ENCODE peak calls at places on chromosomes 16 and 17, in seven cellular contexts. J is A549; N is CD8-positive, alpha-beta T cell; B is sigmoid colon; K is IMR-90; O is mesenchymal stem cell; X is right cardiac atrium. M is an unnamed sample.

GRCh38 chr17:21361020-21361809 is 14.9 kb upstream of the KCNJ12 start:
- DNase-seq in J (no peak), X (no peak), N (no peak), K (no peak), B (no peak), O (no peak), M (no peak)

GRCh38 chr16:50257876-50258275 is 8.5 kb upstream of the ADCY7 start:
- DNase-seq in O (no peak), N (no peak), X (no peak), J (no peak), K (no peak), B (no peak), M (no peak)

GRCh38 chr17:40938981-40939380 is 1.5 kb upstream of the KRT23 start:
- DNase-seq in K (peak), J (no peak), N (no peak), O (no peak), B (no peak), X (no peak), M (no peak)

GRCh38 chr17:333626-334396 is 18.8 kb downstream of the RPH3AL start:
- DNase-seq in K (peak), B (peak), J (no peak), O (peak), X (peak), N (peak), M (peak)

GRCh38 chr17:82050761-82051641 is 610 bp downstream of the RFNG start:
- DNase-seq in K (no peak), X (no peak), J (no peak), B (no peak), N (no peak), O (no peak), M (no peak)

GRCh38 chr16:84950906-84951305 is 60.4 kb downstream of the ZDHHC7 start:
- DNase-seq in B (no peak), X (no peak), N (no peak), O (no peak), J (peak), K (no peak), M (no peak)

GRCh38 chr16:48215738-48216137 is 28.4 kb upstream of the LONP2 start:
- DNase-seq in K (no peak), X (no peak), J (no peak), N (no peak), B (no peak), O (no peak), M (no peak)

GRCh38 chr17:8057691-8058114 is 18.8 kb downstream of the ALOX15B start:
- DNase-seq in O (peak), X (no peak), K (peak), B (peak), J (peak), N (peak), M (no peak)

GRCh38 chr17:35373984-35374765 is 754 bp upstream of the SLFN11 start:
- DNase-seq in J (peak), O (peak), B (peak), X (peak), N (peak), K (peak), M (peak)

GRCh38 chr16:74922150-74923138 is 62.5 kb downstream of the WDR59 start:
- DNase-seq in O (no peak), B (no peak), X (peak), J (no peak), K (peak), N (no peak), M (no peak)

GRCh38 chr17:10745231-10745630 is 15.4 kb upstream of the TMEM220 start:
- DNase-seq in K (no peak), B (peak), N (no peak), X (no peak), O (peak), J (no peak), M (no peak)

GRCh38 chr17:51238253-51238887 is 21.5 kb downstream of the MBTD1 start:
- DNase-seq in J (no peak), K (no peak), N (no peak), O (no peak), X (no peak), B (no peak), M (no peak)

DNA sequence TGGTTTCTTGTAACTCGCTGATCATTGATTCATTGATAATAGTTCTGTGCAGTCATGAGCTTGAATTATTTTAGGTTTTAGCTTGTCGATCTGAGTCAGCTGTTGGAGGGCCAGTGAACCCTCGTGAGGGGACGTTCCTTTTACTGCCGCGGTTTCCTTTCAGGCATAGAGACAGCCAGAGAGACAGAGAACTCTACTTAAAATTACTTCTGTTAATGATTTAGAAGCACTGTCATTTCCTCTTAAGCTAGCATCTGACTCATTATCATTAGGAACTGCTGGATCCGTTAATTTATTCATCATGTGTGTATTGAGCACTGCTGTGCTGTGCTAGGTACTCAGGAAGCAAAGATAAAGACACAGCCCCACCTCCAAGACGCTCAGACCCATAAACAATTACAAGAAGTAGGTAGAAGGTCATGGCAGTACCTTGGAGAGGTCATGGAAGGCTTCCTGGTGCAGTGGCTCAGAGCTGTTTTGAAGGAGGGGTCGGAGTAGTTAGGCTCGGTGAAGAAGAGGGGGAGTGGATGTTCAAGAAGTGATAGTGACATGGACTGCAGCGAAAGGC is 3.2 kb downstream of the PGS1 start:
- DNase-seq in N (no peak), J (no peak), K (no peak), B (no peak), X (no peak), O (peak), M (no peak)
- H3K27ac ChIP-seq in N (no peak), J (no peak), K (peak), B (peak), X (peak), O (peak), M (peak)

GRCh38 chr17:1779571-1780074 is 17.8 kb downstream of the SERPINF1 start:
- DNase-seq in K (peak), N (no peak), O (peak), B (peak), J (no peak), X (peak), M (no peak)
- H3K27ac ChIP-seq in K (peak), N (no peak), O (peak), B (peak), J (no peak), X (peak), M (no peak)

DNA sequence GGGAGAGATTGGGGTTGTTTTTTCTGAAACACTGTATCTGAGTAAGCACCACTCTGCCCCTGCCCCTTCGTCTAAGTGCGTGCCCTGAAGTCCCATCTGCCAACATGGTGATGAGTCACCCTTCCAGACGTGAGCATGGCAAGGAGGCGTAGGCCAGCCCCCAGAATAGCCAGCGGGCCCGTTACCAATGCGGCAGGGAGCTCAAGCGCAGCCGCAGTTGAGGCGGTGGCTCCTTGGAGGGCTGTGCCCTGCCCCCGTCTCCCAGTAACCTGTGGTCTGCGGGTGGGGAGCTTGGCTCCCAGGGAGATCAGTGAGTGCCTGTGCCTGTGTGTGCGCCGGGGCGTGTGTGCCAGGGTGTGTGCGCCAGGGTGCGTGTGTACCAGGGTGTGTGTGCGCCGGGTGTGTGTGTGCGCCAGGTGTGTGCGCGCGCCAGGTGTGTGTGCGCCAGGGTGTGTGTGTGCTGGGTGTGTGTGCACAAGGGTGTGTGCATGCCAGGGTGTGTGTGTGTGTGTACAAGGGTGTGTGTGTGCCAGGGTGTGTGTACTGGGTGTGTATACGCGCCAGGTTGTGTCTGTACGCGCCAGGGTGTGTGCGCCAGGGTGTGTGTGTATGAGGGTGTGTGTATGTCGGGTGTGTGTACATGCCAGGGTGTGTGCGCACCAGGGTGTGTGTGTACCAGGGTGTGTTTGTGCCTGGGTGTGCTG is 98.6 kb upstream of the CHMP6 start:
- DNase-seq in J (peak), B (no peak), X (no peak), N (no peak), K (peak), O (peak), M (no peak)
- H3K27ac ChIP-seq in J (no peak), B (peak), X (no peak), N (no peak), K (peak), O (peak), M (no peak)

GRCh38 chr16:11298143-11298900 is 17.2 kb upstream of the PRM1 start:
- DNase-seq in O (no peak), N (no peak), K (no peak), J (no peak), B (no peak), X (no peak), M (no peak)
- H3K27ac ChIP-seq in O (no peak), N (no peak), K (no peak), J (no peak), B (peak), X (no peak), M (no peak)

GRCh38 chr17:42674755-42675347 is 1.9 kb downstream of the PLEKHH3 start:
- DNase-seq in K (no peak), B (no peak), X (no peak), N (no peak), O (no peak), J (no peak), M (no peak)

GRCh38 chr17:42675984-42676423 is 790 bp downstream of the PLEKHH3 start:
- DNase-seq in B (peak), X (peak), K (peak), N (no peak), O (peak), J (peak), M (no peak)

GRCh38 chr17:42673885-42674754 is 2.7 kb downstream of the PLEKHH3 start:
- DNase-seq in K (peak), X (peak), O (peak), B (peak), J (peak), N (no peak), M (no peak)

GRCh38 chr17:42676424-42677011 is at the start of gene PLEKHH3:
- DNase-seq in O (no peak), B (no peak), X (no peak), N (no peak), K (no peak), J (no peak), M (no peak)

DNA sequence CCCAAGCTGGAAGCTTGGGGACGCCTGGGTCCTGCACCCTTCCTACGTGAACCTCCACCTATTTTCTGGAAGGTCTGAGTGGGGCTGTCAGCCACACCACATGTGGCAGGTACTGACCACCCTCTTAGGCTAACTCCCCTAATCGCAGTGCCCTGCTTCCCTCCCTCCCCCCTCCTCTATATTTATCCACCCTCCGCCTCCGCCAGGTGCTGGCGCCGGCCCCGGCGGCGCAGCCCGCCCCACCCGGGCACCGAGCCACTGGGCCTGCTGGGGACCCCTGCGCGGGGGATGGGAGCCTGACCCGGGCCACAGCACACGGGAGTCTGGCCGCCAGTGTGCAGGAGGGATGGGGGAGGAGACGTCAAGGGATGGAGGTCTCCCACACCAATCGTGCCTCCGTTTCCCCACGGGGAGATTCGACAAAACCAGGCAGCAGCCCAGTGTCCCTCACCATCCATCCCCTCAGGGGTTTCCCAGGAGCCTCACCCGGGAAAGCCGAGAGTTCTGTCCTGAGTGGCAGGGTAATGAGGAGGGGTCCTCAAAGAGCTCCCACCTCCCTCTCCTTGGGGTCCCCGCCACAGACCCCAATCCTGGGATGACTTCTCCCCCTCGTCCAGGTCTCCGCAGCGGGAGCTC is 1.3 kb downstream of the PLEKHH3 start:
- DNase-seq in O (no peak), J (no peak), B (no peak), X (no peak), N (no peak), K (no peak), M (peak)
- H3K27ac ChIP-seq in O (no peak), J (peak), B (peak), X (peak), N (no peak), K (peak), M (peak)

DNA sequence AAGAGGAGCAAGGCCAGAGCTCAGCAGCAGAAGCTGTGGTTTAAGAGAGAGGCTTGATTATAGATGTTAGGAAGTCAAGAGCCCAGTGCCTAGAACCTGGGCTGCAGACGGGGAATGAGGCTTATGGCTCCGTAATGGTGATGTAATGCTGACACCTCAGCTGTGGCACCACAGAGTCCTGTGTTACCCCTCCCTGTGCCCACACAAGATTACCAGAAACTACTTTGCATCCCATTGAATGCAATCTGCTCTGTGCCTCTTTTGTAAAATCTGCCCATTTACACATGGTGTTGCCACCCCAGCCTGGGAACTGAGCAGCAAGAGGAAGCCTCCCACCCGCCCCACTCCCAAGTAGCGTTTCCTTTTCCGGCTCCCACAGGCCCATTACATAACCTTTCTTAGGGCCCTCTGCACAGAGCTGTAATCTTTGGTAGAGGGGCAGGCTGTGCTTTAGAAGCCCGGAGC is 57.0 kb downstream of the PITPNC1 start:
- DNase-seq in N (peak), B (no peak), X (peak), J (no peak), O (no peak), K (no peak), M (no peak)
- H3K27ac ChIP-seq in N (peak), B (peak), X (peak), J (no peak), O (no peak), K (no peak), M (no peak)

GRCh38 chr16:88003316-88003715 is 52.1 kb downstream of the BANP start:
- DNase-seq in K (no peak), J (no peak), X (no peak), O (no peak), N (no peak), B (peak), M (no peak)
- H3K27ac ChIP-seq in K (no peak), J (no peak), X (no peak), O (no peak), N (no peak), B (no peak), M (no peak)

GRCh38 chr16:87806608-87807546 is 41.1 kb upstream of the KLHDC4 start:
- DNase-seq in B (peak), X (peak), K (peak), J (peak), O (peak), N (peak), M (no peak)
- H3K27ac ChIP-seq in B (peak), X (no peak), K (peak), J (peak), O (no peak), N (peak), M (no peak)

M was measured in substantia nigra.